ENCODE peak calls at places on chromosomes 11 and 22, in six cellular contexts. One of them, this sample, is unnamed.

GRCh38 chr11:62892077-62892922 is 11.6 kb downstream of the SLC3A2 start:
- DNase-seq in Caco-2: no peak
- DNase-seq in spleen: no peak
- DNase-seq in naive thymus-derived CD4-positive, alpha-beta T cell: no peak
- DNase-seq in ovary: no peak
- DNase-seq in GM23248: no peak
- DNase-seq in this sample: no peak

GRCh38 chr22:38267086-38267485 is 5.7 kb downstream of the TMEM184B start:
- DNase-seq in Caco-2: no peak
- DNase-seq in spleen: no peak
- DNase-seq in naive thymus-derived CD4-positive, alpha-beta T cell: peak; percentile 85
- DNase-seq in ovary: no peak
- DNase-seq in GM23248: peak; percentile 73
- DNase-seq in this sample: peak; percentile 38

GRCh38 chr22:23109441-23109978 is 32.3 kb downstream of the RSPH14 start:
- DNase-seq in Caco-2: no peak
- DNase-seq in spleen: no peak
- DNase-seq in naive thymus-derived CD4-positive, alpha-beta T cell: no peak
- DNase-seq in ovary: no peak
- DNase-seq in GM23248: no peak
- DNase-seq in this sample: no peak

GRCh38 chr11:28559497-28559896 is 451.3 kb downstream of the METTL15 start:
- DNase-seq in Caco-2: no peak
- DNase-seq in spleen: no peak
- DNase-seq in naive thymus-derived CD4-positive, alpha-beta T cell: no peak
- DNase-seq in ovary: no peak
- DNase-seq in GM23248: no peak
- DNase-seq in this sample: no peak

GRCh38 chr11:11987503-11988022 is 20.9 kb downstream of the DKK3 start:
- DNase-seq in Caco-2: no peak
- DNase-seq in spleen: no peak
- DNase-seq in naive thymus-derived CD4-positive, alpha-beta T cell: no peak
- DNase-seq in ovary: no peak
- DNase-seq in GM23248: peak; percentile 74
- DNase-seq in this sample: no peak

GRCh38 chr22:23128269-23129108 is 13.3 kb downstream of the RSPH14 start:
- DNase-seq in Caco-2: peak; percentile 67
- DNase-seq in spleen: peak; percentile 90
- DNase-seq in naive thymus-derived CD4-positive, alpha-beta T cell: peak; percentile 68
- DNase-seq in ovary: peak; percentile 87
- DNase-seq in GM23248: peak; percentile 88
- DNase-seq in this sample: peak; percentile 45

GRCh38 chr22:35509451-35509850 is 31.2 kb upstream of the RASD2 start:
- DNase-seq in Caco-2: no peak
- DNase-seq in spleen: no peak
- DNase-seq in naive thymus-derived CD4-positive, alpha-beta T cell: no peak
- DNase-seq in ovary: no peak
- DNase-seq in GM23248: no peak
- DNase-seq in this sample: no peak

GRCh38 chr11:82671451-82671850 is 62.2 kb downstream of the FAM181B start:
- DNase-seq in Caco-2: no peak
- DNase-seq in spleen: no peak
- DNase-seq in naive thymus-derived CD4-positive, alpha-beta T cell: no peak
- DNase-seq in ovary: no peak
- DNase-seq in GM23248: no peak
- DNase-seq in this sample: no peak

GRCh38 chr11:86245369-86246292 is 1.1 kb downstream of the EED start:
- DNase-seq in Caco-2: no peak
- DNase-seq in spleen: peak; percentile 79
- DNase-seq in naive thymus-derived CD4-positive, alpha-beta T cell: no peak
- DNase-seq in ovary: no peak
- DNase-seq in GM23248: peak; percentile 55
- DNase-seq in this sample: peak; percentile 6

GRCh38 chr11:88103337-88104206 is 71.7 kb downstream of the RAB38 start:
- DNase-seq in Caco-2: peak; percentile 89
- DNase-seq in spleen: no peak
- DNase-seq in naive thymus-derived CD4-positive, alpha-beta T cell: peak; percentile 27
- DNase-seq in ovary: no peak
- DNase-seq in GM23248: peak; percentile 38
- DNase-seq in this sample: no peak

GRCh38 chr11:28666632-28667031 is 558.4 kb downstream of the METTL15 start:
- DNase-seq in Caco-2: no peak
- DNase-seq in spleen: no peak
- DNase-seq in naive thymus-derived CD4-positive, alpha-beta T cell: no peak
- DNase-seq in ovary: no peak
- DNase-seq in GM23248: peak; percentile 45
- DNase-seq in this sample: no peak

GRCh38 chr11:128095459-128096096 is 491.8 kb downstream of the ETS1 start:
- DNase-seq in Caco-2: no peak
- DNase-seq in spleen: no peak
- DNase-seq in naive thymus-derived CD4-positive, alpha-beta T cell: no peak
- DNase-seq in ovary: no peak
- DNase-seq in GM23248: peak; percentile 83
- DNase-seq in this sample: no peak

GRCh38 chr11:24697722-24698121 is 200.9 kb downstream of the LUZP2 start:
- DNase-seq in Caco-2: no peak
- DNase-seq in spleen: no peak
- DNase-seq in naive thymus-derived CD4-positive, alpha-beta T cell: no peak
- DNase-seq in ovary: no peak
- DNase-seq in GM23248: peak; percentile 6
- DNase-seq in this sample: no peak

GRCh38 chr11:1931791-1932480 is 12.4 kb downstream of the TNNT3 start:
- DNase-seq in Caco-2: peak; percentile 17
- DNase-seq in spleen: peak; percentile 53
- DNase-seq in naive thymus-derived CD4-positive, alpha-beta T cell: no peak
- DNase-seq in ovary: no peak
- DNase-seq in GM23248: no peak
- DNase-seq in this sample: no peak

GRCh38 chr22:21726650-21727049 is 8.9 kb downstream of the YPEL1 start:
- DNase-seq in Caco-2: peak; percentile 63
- DNase-seq in spleen: no peak
- DNase-seq in naive thymus-derived CD4-positive, alpha-beta T cell: no peak
- DNase-seq in ovary: no peak
- DNase-seq in GM23248: no peak
- DNase-seq in this sample: no peak

GRCh38 chr11:67631427-67631826 is 1.7 kb upstream of the NUDT8 start:
- DNase-seq in Caco-2: peak; percentile 60
- DNase-seq in spleen: peak; percentile 85
- DNase-seq in naive thymus-derived CD4-positive, alpha-beta T cell: no peak
- DNase-seq in ovary: peak; percentile 62
- DNase-seq in GM23248: no peak
- DNase-seq in this sample: no peak

DNA sequence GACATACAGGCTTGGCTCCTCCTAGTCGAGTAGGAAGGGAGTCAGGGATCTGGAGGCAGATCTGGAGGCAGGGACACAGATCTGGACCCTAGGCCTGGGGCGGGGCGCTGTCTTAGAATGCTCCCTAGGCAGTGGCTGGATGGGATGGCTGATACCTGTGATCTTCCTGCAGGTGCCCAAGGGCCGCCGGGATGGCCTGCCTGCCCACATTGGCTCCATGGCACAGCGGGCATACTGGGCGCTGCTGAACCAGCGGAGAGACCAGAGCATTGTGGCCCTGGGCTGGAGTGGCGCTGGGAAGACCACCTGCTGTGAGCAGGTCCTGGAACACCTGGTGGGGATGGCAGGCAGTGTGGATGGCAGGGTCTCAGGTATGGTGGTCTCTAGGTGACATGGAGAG is 35.4 kb downstream of the MYO18B start:
- DNase-seq in Caco-2: no peak
- DNase-seq in spleen: no peak
- DNase-seq in naive thymus-derived CD4-positive, alpha-beta T cell: no peak
- DNase-seq in ovary: no peak
- DNase-seq in GM23248: no peak
- DNase-seq in this sample: no peak
- H3K4me3 ChIP-seq in Caco-2: no peak overlapping the region
- H3K4me3 ChIP-seq in spleen: no peak overlapping the region
- H3K4me3 ChIP-seq in naive thymus-derived CD4-positive, alpha-beta T cell: no peak overlapping the region
- H3K4me3 ChIP-seq in ovary: no peak overlapping the region
- H3K4me3 ChIP-seq in GM23248: no peak overlapping the region
- H3K4me3 ChIP-seq in this sample: no peak overlapping the region

GRCh38 chr11:123193742-123194141 is 1.3 kb downstream of the CLMP start:
- DNase-seq in Caco-2: no peak
- DNase-seq in spleen: no peak
- DNase-seq in naive thymus-derived CD4-positive, alpha-beta T cell: no peak
- DNase-seq in ovary: no peak
- DNase-seq in GM23248: peak; percentile 55
- DNase-seq in this sample: no peak

GRCh38 chr11:123194308-123195181 is 503 bp downstream of the CLMP start:
- DNase-seq in Caco-2: peak; percentile 78
- DNase-seq in spleen: no peak
- DNase-seq in naive thymus-derived CD4-positive, alpha-beta T cell: no peak
- DNase-seq in ovary: peak; percentile 69
- DNase-seq in GM23248: peak; percentile 70
- DNase-seq in this sample: no peak

GRCh38 chr11:123195182-123196059 is at the start of gene CLMP:
- DNase-seq in Caco-2: peak; percentile 73
- DNase-seq in spleen: no peak
- DNase-seq in naive thymus-derived CD4-positive, alpha-beta T cell: peak; percentile 11
- DNase-seq in ovary: peak; percentile 80
- DNase-seq in GM23248: peak; percentile 89
- DNase-seq in this sample: no peak

GRCh38 chr11:123196060-123196714 is 1.1 kb upstream of the CLMP start:
- DNase-seq in Caco-2: no peak
- DNase-seq in spleen: no peak
- DNase-seq in naive thymus-derived CD4-positive, alpha-beta T cell: no peak
- DNase-seq in ovary: no peak
- DNase-seq in GM23248: no peak
- DNase-seq in this sample: no peak

DNA sequence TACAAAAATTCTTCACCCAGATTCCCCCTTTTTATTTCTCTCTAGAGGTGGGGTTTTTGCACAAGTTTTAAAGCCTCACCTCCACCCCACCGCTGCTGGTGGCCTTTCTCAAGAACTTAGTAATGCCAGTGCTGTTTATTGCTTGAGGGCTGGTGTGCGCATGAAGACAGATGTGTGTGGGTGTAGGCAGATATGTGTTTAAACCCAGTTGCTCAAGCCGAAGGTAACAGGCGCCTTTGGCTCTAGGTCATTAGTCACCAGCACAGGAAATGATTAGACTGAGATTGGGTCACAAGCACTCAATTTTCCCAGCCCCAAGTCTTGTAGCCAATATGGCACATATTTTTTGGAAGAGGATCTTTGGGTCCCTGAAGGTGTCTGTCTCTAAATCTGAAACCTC is 2.7 kb upstream of the CLMP start:
- DNase-seq in Caco-2: no peak
- DNase-seq in spleen: no peak
- DNase-seq in naive thymus-derived CD4-positive, alpha-beta T cell: no peak
- DNase-seq in ovary: no peak
- DNase-seq in GM23248: peak; percentile 97
- DNase-seq in this sample: no peak
- H3K27me3 ChIP-seq in Caco-2: no peaks in the 10 kb centered on the region
- H3K27me3 ChIP-seq in spleen: peaks cover 12% of the 10 kb centered on the region
- H3K27me3 ChIP-seq in naive thymus-derived CD4-positive, alpha-beta T cell: peaks cover 15% of the 10 kb centered on the region
- H3K27me3 ChIP-seq in ovary: no peaks in the 10 kb centered on the region
- H3K27me3 ChIP-seq in GM23248: no peaks in the 10 kb centered on the region
- H3K27me3 ChIP-seq in this sample: peaks cover 20% of the 10 kb centered on the region

DNA sequence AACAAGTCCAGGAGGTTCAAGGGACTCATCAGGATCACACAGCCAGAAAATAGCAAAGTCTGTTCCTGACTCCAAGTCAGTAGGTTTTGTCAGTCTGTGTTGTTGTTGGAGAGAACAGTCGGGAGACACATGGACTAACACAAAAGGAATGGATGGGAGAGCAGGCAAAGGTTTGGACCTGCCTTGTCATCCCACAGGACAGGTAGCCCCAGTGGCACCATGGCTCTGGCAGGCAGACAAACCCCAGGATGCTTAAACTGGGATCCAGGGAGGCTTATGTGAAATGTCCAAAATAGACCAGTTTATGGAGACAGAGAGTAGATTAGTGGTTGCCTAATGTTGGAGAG is 201.6 kb upstream of the NAV2 start:
- DNase-seq in Caco-2: no peak
- DNase-seq in spleen: no peak
- DNase-seq in naive thymus-derived CD4-positive, alpha-beta T cell: no peak
- DNase-seq in ovary: no peak
- DNase-seq in GM23248: no peak
- DNase-seq in this sample: no peak
- H3K4me1 ChIP-seq in Caco-2: peaks cover 36% of the 10 kb centered on the region
- H3K4me1 ChIP-seq in spleen: no peaks in the 10 kb centered on the region
- H3K4me1 ChIP-seq in naive thymus-derived CD4-positive, alpha-beta T cell: no peaks in the 10 kb centered on the region
- H3K4me1 ChIP-seq in ovary: peaks cover 3% of the 10 kb centered on the region
- H3K4me1 ChIP-seq in GM23248: peaks cover 6% of the 10 kb centered on the region
- H3K4me1 ChIP-seq in this sample: no peaks in the 10 kb centered on the region

GRCh38 chr11:326842-327580 is 6.4 kb upstream of the IFITM3 start:
- DNase-seq in Caco-2: no peak
- DNase-seq in spleen: peak; percentile 95
- DNase-seq in naive thymus-derived CD4-positive, alpha-beta T cell: peak; percentile 63
- DNase-seq in ovary: peak; percentile 93
- DNase-seq in GM23248: peak; percentile 40
- DNase-seq in this sample: peak; percentile 48

GRCh38 chr11:326592-326841 is 5.9 kb upstream of the IFITM3 start:
- DNase-seq in Caco-2: no peak
- DNase-seq in spleen: no peak
- DNase-seq in naive thymus-derived CD4-positive, alpha-beta T cell: no peak
- DNase-seq in ovary: no peak
- DNase-seq in GM23248: no peak
- DNase-seq in this sample: no peak

GRCh38 chr11:324131-324530 is 3.5 kb upstream of the IFITM3 start:
- DNase-seq in Caco-2: no peak
- DNase-seq in spleen: peak; percentile 53
- DNase-seq in naive thymus-derived CD4-positive, alpha-beta T cell: no peak
- DNase-seq in ovary: peak; percentile 44
- DNase-seq in GM23248: no peak
- DNase-seq in this sample: no peak

GRCh38 chr11:327581-327923 is 6.9 kb upstream of the IFITM3 start:
- DNase-seq in Caco-2: no peak
- DNase-seq in spleen: no peak
- DNase-seq in naive thymus-derived CD4-positive, alpha-beta T cell: no peak
- DNase-seq in ovary: no peak
- DNase-seq in GM23248: no peak
- DNase-seq in this sample: no peak

DNA sequence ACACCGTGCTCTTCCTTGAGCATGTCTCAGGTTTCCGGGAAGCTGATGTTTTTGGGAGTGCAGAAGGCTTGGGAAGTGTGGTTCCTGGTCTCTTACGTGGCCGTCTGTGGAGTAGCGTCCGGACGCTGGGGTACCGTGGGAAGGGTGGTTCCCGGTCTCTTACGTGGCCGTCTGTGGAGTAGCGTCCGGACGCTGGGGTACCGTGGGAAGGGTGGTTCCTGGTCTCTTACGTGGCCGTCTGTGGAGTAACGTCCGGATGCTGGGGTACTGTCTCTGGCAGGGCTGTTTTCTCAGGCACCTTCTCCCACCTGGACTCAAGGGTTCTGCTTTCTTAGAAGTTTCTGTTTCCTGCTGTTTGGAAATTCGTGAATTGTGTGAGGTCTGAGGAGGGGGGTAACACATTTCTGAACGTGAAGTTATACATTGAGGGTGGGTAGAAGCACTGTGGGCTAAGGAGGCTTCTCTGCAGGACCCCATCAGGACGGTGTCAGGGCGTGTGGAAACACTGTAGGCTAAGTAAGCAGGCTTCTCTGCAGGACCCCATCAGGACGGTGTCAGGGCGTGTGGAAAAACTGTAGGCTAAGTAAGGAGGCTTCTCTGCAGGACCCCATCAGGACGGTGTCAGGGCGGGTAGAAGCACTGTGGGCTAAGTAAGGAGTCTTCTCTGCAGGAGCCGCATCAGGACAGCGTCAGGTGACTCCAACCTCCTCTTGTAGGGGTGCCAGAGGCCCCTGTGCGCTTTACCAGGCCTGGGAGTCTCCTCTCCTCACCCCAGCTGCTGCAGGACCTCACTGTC is 5.3 kb upstream of the IFITM3 start:
- DNase-seq in Caco-2: no peak
- DNase-seq in spleen: peak; percentile 86
- DNase-seq in naive thymus-derived CD4-positive, alpha-beta T cell: no peak
- DNase-seq in ovary: peak; percentile 55
- DNase-seq in GM23248: no peak
- DNase-seq in this sample: no peak
- H3K4me3 ChIP-seq in Caco-2: no peak overlapping the region
- H3K4me3 ChIP-seq in spleen: no peak overlapping the region
- H3K4me3 ChIP-seq in naive thymus-derived CD4-positive, alpha-beta T cell: peak overlapping the region; percentile 50
- H3K4me3 ChIP-seq in ovary: no peak overlapping the region
- H3K4me3 ChIP-seq in GM23248: no peak overlapping the region
- H3K4me3 ChIP-seq in this sample: no peak overlapping the region

This sample was measured in effector memory CD4-positive, alpha-beta T cell.